ENCODE peak calls at places on chromosomes 2 and 18, in four cellular contexts. G is tibial artery, S is CD14-positive monocyte, N is body of pancreas. L is an unnamed sample.

GRCh38 chr2:162916286-162916801 is 77.8 kb upstream of the KCNH7 start:
- DNase-seq in G (no peak), S (no peak), N (no peak), L (no peak)

GRCh38 chr2:225025917-225026571 is 16.2 kb downstream of the DOCK10 start:
- DNase-seq in G (no peak), S (peak), N (no peak), L (no peak)

GRCh38 chr2:10354399-10354798 is 51.7 kb downstream of the HPCAL1 start:
- DNase-seq in G (no peak), S (no peak), N (no peak), L (no peak)

GRCh38 chr2:219274392-219274921 is 4.7 kb upstream of the DNAJB2 start:
- DNase-seq in G (no peak), S (no peak), N (peak), L (no peak)

GRCh38 chr2:37585982-37586621 is 85.3 kb downstream of the CDC42EP3 start:
- DNase-seq in G (peak), S (peak), N (no peak), L (peak)

GRCh38 chr2:85998071-85998991 is 107.4 kb downstream of the POLR1A start:
- DNase-seq in G (peak), S (no peak), N (no peak), L (no peak)

GRCh38 chr2:24935145-24935544 is 15.1 kb upstream of the ADCY3 start:
- DNase-seq in G (no peak), S (no peak), N (no peak), L (no peak)

GRCh38 chr18:32930695-32931301 is 158.0 kb upstream of the KLHL14 start:
- DNase-seq in G (no peak), S (no peak), N (no peak), L (no peak)

GRCh38 chr18:5543854-5544389 is at the start of gene EPB41L3:
- DNase-seq in G (no peak), S (no peak), N (peak), L (peak)

GRCh38 chr2:69125816-69126215 is 112.8 kb downstream of the ANTXR1 start:
- DNase-seq in G (no peak), S (no peak), N (no peak), L (no peak)

GRCh38 chr2:188078544-188078943 is 213.1 kb upstream of the GULP1 start:
- DNase-seq in G (no peak), S (no peak), N (no peak), L (no peak)

GRCh38 chr18:45935591-45936335 is 31.4 kb downstream of the EPG5 start:
- DNase-seq in G (no peak), S (no peak), N (no peak), L (no peak)

GRCh38 chr2:206083602-206084467 is 2.1 kb downstream of the INO80D start:
- DNase-seq in G (no peak), S (no peak), N (no peak), L (peak)

GRCh38 chr2:171811229-171811628 is 82.8 kb downstream of the SLC25A12 start:
- DNase-seq in G (no peak), S (no peak), N (no peak), L (no peak)

GRCh38 chr2:158726906-158727592 is 68.1 kb upstream of the DAPL1 start:
- DNase-seq in G (no peak), S (no peak), N (no peak), L (no peak)

GRCh38 chr2:84386326-84386995 is 72.6 kb downstream of the SUCLG1 start:
- DNase-seq in G (no peak), S (no peak), N (no peak), L (no peak)

GRCh38 chr18:60982296-60982695 is 350.9 kb upstream of the CDH20 start:
- DNase-seq in G (no peak), S (no peak), N (no peak), L (no peak)

GRCh38 chr2:178553047-178553446 is 72.8 kb downstream of the PLEKHA3 start:
- DNase-seq in G (no peak), S (no peak), N (no peak), L (no peak)

GRCh38 chr2:166417669-166418068 is 41.9 kb upstream of the SCN9A start:
- DNase-seq in G (no peak), S (no peak), N (no peak), L (no peak)

GRCh38 chr2:233480490-233481202 is 85.9 kb downstream of the USP40 start:
- DNase-seq in G (no peak), S (no peak), N (no peak), L (no peak)

GRCh38 chr2:217105733-217106649 is 246.1 kb upstream of the TNP1 start:
- DNase-seq in G (peak), S (no peak), N (no peak), L (no peak)

GRCh38 chr2:120831891-120832290 is 96.2 kb downstream of the GLI2 start:
- DNase-seq in G (peak), S (no peak), N (no peak), L (no peak)

GRCh38 chr2:64675860-64676259 is 22.1 kb upstream of the SERTAD2 start:
- DNase-seq in G (no peak), S (no peak), N (no peak), L (no peak)

GRCh38 chr2:132267372-132267771 is 105.6 kb upstream of the ANKRD30BL start:
- DNase-seq in G (no peak), S (no peak), N (no peak), L (no peak)

GRCh38 chr2:174588463-174588862 is 9.1 kb downstream of the WIPF1 start:
- DNase-seq in G (no peak), S (no peak), N (no peak), L (no peak)

GRCh38 chr2:75238670-75239330 is 39.5 kb upstream of the TACR1 start:
- DNase-seq in G (no peak), S (no peak), N (no peak), L (no peak)

GRCh38 chr18:79532690-79533058 is 136.9 kb downstream of the NFATC1 start:
- DNase-seq in G (no peak), S (peak), N (no peak), L (no peak)

GRCh38 chr18:79531926-79532689 is 136.4 kb downstream of the NFATC1 start:
- DNase-seq in G (peak), S (peak), N (no peak), L (no peak)

GRCh38 chr18:79529991-79530390 is 134.3 kb downstream of the NFATC1 start:
- DNase-seq in G (peak), S (peak), N (no peak), L (no peak)

GRCh38 chr18:79530821-79531220 is 135.1 kb downstream of the NFATC1 start:
- DNase-seq in G (peak), S (no peak), N (no peak), L (no peak)

DNA sequence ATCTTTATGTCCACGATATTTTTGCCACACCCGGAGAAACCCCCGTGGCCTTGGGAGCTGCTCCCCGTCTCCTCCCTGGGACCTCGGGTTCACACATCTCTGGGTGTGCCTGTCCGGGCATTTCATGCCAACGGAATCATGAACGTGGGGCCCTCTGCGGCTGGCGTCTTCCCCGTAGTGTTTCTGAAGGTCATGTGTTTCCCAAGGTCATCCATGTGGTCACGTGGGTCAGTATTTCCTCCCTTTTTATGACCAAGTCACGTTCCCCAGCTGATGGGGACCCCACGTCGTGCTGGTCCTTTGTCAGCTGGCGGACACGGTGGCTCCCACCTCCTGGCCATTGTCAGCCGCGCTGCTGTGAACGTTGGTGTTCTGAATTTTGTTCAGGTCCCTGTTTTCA is 135.7 kb downstream of the NFATC1 start:
- DNase-seq in G (peak), S (peak), N (no peak), L (no peak)
- TF ChIP-seq CTCF in G (no peak), S (no peak), N (no peak), L (no peak)

DNA sequence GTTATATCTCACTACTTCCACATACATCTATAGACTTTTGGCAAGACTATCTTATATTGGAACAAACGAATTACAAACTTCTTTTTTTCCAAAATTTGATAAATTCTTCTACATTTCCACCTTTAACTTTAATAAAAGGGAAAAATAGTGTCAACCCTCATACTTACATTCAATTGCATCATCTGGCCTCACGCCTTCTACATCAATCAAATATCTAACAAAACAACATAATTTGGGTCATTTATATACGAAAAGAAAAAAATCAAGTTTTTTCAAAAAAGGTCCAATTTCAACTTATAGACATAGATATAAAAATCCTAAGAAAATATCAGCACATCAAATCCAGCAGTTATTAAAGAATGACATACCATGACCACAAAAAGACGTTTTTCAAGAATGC is 12.9 kb downstream of the DUSP11 start:
- DNase-seq in G (no peak), S (no peak), N (no peak), L (no peak)
- TF ChIP-seq CTCF in G (no peak), S (no peak), N (no peak), L (no peak)

GRCh38 chr2:222862068-222862914 is 1.5 kb downstream of the ACSL3 start:
- DNase-seq in G (no peak), S (no peak), N (no peak), L (peak)
- TF ChIP-seq CTCF in G (peak), S (no peak), N (no peak), L (no peak)

GRCh38 chr2:223306371-223306770 is 254.4 kb downstream of the KCNE4 start:
- DNase-seq in G (no peak), S (no peak), N (no peak), L (no peak)
- TF ChIP-seq CTCF in G (peak), S (no peak), N (no peak), L (no peak)

GRCh38 chr2:62196278-62196901 is 475 bp downstream of the B3GNT2 start:
- DNase-seq in G (peak), S (peak), N (no peak), L (peak)
- TF ChIP-seq CTCF in G (no peak), S (no peak), N (no peak), L (no peak)

GRCh38 chr18:10249270-10249669 is 205.2 kb upstream of the APCDD1 start:
- DNase-seq in G (no peak), S (no peak), N (no peak), L (no peak)
- TF ChIP-seq CTCF in G (no peak), S (no peak), N (no peak), L (no peak)

GRCh38 chr2:151162185-151162584 is 99.5 kb downstream of the RBM43 start:
- DNase-seq in G (no peak), S (no peak), N (no peak), L (no peak)
- TF ChIP-seq CTCF in G (no peak), S (no peak), N (no peak), L (no peak)

GRCh38 chr2:54206596-54206995 is 49.4 kb downstream of the TSPYL6 start:
- DNase-seq in G (no peak), S (no peak), N (no peak), L (no peak)
- TF ChIP-seq CTCF in G (peak), S (peak), N (peak), L (peak)